ENCODE peak calls at places on chromosomes 3 and 15, in six cellular contexts. One of them, this sample, is unnamed. For H3K4me1, the result is how much of the 10 kb centered on the place peaks cover.

GRCh38 chr3:124993462-124993861 is 58.9 kb upstream of the MUC13 start:
- DNase-seq in pancreas: no peak
- DNase-seq in right lobe of liver: no peak
- DNase-seq in A549: no peak
- DNase-seq in endothelial cell of umbilical vein: no peak
- DNase-seq in heart left ventricle: peak
- DNase-seq in this sample: no peak

GRCh38 chr3:173529062-173529711 is 131.6 kb downstream of the NLGN1 start:
- DNase-seq in pancreas: peak
- DNase-seq in right lobe of liver: no peak
- DNase-seq in A549: no peak
- DNase-seq in endothelial cell of umbilical vein: no peak
- DNase-seq in heart left ventricle: no peak
- DNase-seq in this sample: no peak

GRCh38 chr3:156902916-156903315 is 76.8 kb downstream of the LEKR1 start:
- DNase-seq in pancreas: no peak
- DNase-seq in right lobe of liver: no peak
- DNase-seq in A549: no peak
- DNase-seq in endothelial cell of umbilical vein: no peak
- DNase-seq in heart left ventricle: no peak
- DNase-seq in this sample: no peak

GRCh38 chr3:101216710-101217457 is 103.5 kb downstream of the IMPG2 start:
- DNase-seq in pancreas: no peak
- DNase-seq in right lobe of liver: no peak
- DNase-seq in A549: no peak
- DNase-seq in endothelial cell of umbilical vein: no peak
- DNase-seq in heart left ventricle: peak
- DNase-seq in this sample: no peak

GRCh38 chr15:80662756-80663553 is 32.2 kb upstream of the ABHD17C start:
- DNase-seq in pancreas: no peak
- DNase-seq in right lobe of liver: no peak
- DNase-seq in A549: no peak
- DNase-seq in endothelial cell of umbilical vein: no peak
- DNase-seq in heart left ventricle: no peak
- DNase-seq in this sample: no peak

GRCh38 chr15:81751321-81751720 is 294.5 kb downstream of the MEX3B start:
- DNase-seq in pancreas: no peak
- DNase-seq in right lobe of liver: no peak
- DNase-seq in A549: no peak
- DNase-seq in endothelial cell of umbilical vein: no peak
- DNase-seq in heart left ventricle: no peak
- DNase-seq in this sample: no peak

GRCh38 chr3:179446501-179446900 is 4.8 kb downstream of the GNB4 start:
- DNase-seq in pancreas: no peak
- DNase-seq in right lobe of liver: no peak
- DNase-seq in A549: no peak
- DNase-seq in endothelial cell of umbilical vein: peak
- DNase-seq in heart left ventricle: no peak
- DNase-seq in this sample: peak

GRCh38 chr15:66956672-66957540 is 108.5 kb upstream of the SMAD3 start:
- DNase-seq in pancreas: no peak
- DNase-seq in right lobe of liver: peak
- DNase-seq in A549: no peak
- DNase-seq in endothelial cell of umbilical vein: no peak
- DNase-seq in heart left ventricle: no peak
- DNase-seq in this sample: no peak

GRCh38 chr3:98778852-98779379 is 15.8 kb downstream of the ST3GAL6 start:
- DNase-seq in pancreas: no peak
- DNase-seq in right lobe of liver: no peak
- DNase-seq in A549: no peak
- DNase-seq in endothelial cell of umbilical vein: peak
- DNase-seq in heart left ventricle: no peak
- DNase-seq in this sample: no peak

GRCh38 chr3:175726228-175726627 is 867.1 kb downstream of the NAALADL2 start:
- DNase-seq in pancreas: no peak
- DNase-seq in right lobe of liver: peak
- DNase-seq in A549: no peak
- DNase-seq in endothelial cell of umbilical vein: no peak
- DNase-seq in heart left ventricle: no peak
- DNase-seq in this sample: no peak

GRCh38 chr3:41682996-41683395 is 278.9 kb downstream of the ULK4 start:
- DNase-seq in pancreas: no peak
- DNase-seq in right lobe of liver: no peak
- DNase-seq in A549: no peak
- DNase-seq in endothelial cell of umbilical vein: no peak
- DNase-seq in heart left ventricle: no peak
- DNase-seq in this sample: peak

GRCh38 chr3:15638891-15639262 is 37.3 kb downstream of the BTD start:
- DNase-seq in pancreas: no peak
- DNase-seq in right lobe of liver: no peak
- DNase-seq in A549: no peak
- DNase-seq in endothelial cell of umbilical vein: peak
- DNase-seq in heart left ventricle: no peak
- DNase-seq in this sample: no peak

GRCh38 chr15:101810905-101811304 is 1.1 kb upstream of the OR4F15 start:
- DNase-seq in pancreas: no peak
- DNase-seq in right lobe of liver: no peak
- DNase-seq in A549: no peak
- DNase-seq in endothelial cell of umbilical vein: peak
- DNase-seq in heart left ventricle: no peak
- DNase-seq in this sample: no peak

GRCh38 chr3:30577788-30578187 is 28.6 kb upstream of the TGFBR2 start:
- DNase-seq in pancreas: no peak
- DNase-seq in right lobe of liver: no peak
- DNase-seq in A549: no peak
- DNase-seq in endothelial cell of umbilical vein: no peak
- DNase-seq in heart left ventricle: no peak
- DNase-seq in this sample: no peak

GRCh38 chr15:49152552-49153337 is 2.7 kb downstream of the COPS2 start:
- DNase-seq in pancreas: no peak
- DNase-seq in right lobe of liver: no peak
- DNase-seq in A549: no peak
- DNase-seq in endothelial cell of umbilical vein: no peak
- DNase-seq in heart left ventricle: no peak
- DNase-seq in this sample: no peak

GRCh38 chr3:40845447-40845846 is 320.7 kb downstream of the ZNF621 start:
- DNase-seq in pancreas: no peak
- DNase-seq in right lobe of liver: no peak
- DNase-seq in A549: no peak
- DNase-seq in endothelial cell of umbilical vein: no peak
- DNase-seq in heart left ventricle: no peak
- DNase-seq in this sample: no peak

GRCh38 chr3:62870321-62870720 is 4.9 kb downstream of the CADPS start:
- DNase-seq in pancreas: no peak
- DNase-seq in right lobe of liver: no peak
- DNase-seq in A549: no peak
- DNase-seq in endothelial cell of umbilical vein: no peak
- DNase-seq in heart left ventricle: no peak
- DNase-seq in this sample: no peak

GRCh38 chr15:57288926-57289650 is 87.2 kb upstream of the CGNL1 start:
- DNase-seq in pancreas: no peak
- DNase-seq in right lobe of liver: no peak
- DNase-seq in A549: no peak
- DNase-seq in endothelial cell of umbilical vein: no peak
- DNase-seq in heart left ventricle: no peak
- DNase-seq in this sample: no peak

GRCh38 chr3:30421261-30421660 is 185.1 kb upstream of the TGFBR2 start:
- DNase-seq in pancreas: no peak
- DNase-seq in right lobe of liver: no peak
- DNase-seq in A549: no peak
- DNase-seq in endothelial cell of umbilical vein: no peak
- DNase-seq in heart left ventricle: no peak
- DNase-seq in this sample: no peak

GRCh38 chr15:32657941-32658340 is 16.4 kb downstream of the SCG5 start:
- DNase-seq in pancreas: no peak
- DNase-seq in right lobe of liver: no peak
- DNase-seq in A549: no peak
- DNase-seq in endothelial cell of umbilical vein: no peak
- DNase-seq in heart left ventricle: no peak
- DNase-seq in this sample: no peak

GRCh38 chr15:39574416-39574815 is 6.5 kb upstream of the THBS1 start:
- DNase-seq in pancreas: no peak
- DNase-seq in right lobe of liver: no peak
- DNase-seq in A549: no peak
- DNase-seq in endothelial cell of umbilical vein: no peak
- DNase-seq in heart left ventricle: no peak
- DNase-seq in this sample: no peak

GRCh38 chr15:65197337-65197645 is 12.1 kb upstream of the CLPX start:
- DNase-seq in pancreas: no peak
- DNase-seq in right lobe of liver: no peak
- DNase-seq in A549: no peak
- DNase-seq in endothelial cell of umbilical vein: no peak
- DNase-seq in heart left ventricle: no peak
- DNase-seq in this sample: no peak

GRCh38 chr3:3038201-3038991 is 71.8 kb downstream of the IL5RA start:
- DNase-seq in pancreas: no peak
- DNase-seq in right lobe of liver: no peak
- DNase-seq in A549: no peak
- DNase-seq in endothelial cell of umbilical vein: no peak
- DNase-seq in heart left ventricle: peak
- DNase-seq in this sample: no peak

GRCh38 chr15:55873024-55873745 is 120.2 kb downstream of the NEDD4 start:
- DNase-seq in pancreas: no peak
- DNase-seq in right lobe of liver: no peak
- DNase-seq in A549: no peak
- DNase-seq in endothelial cell of umbilical vein: peak
- DNase-seq in heart left ventricle: no peak
- DNase-seq in this sample: no peak

GRCh38 chr3:3074551-3075257 is 35.5 kb downstream of the IL5RA start:
- DNase-seq in pancreas: no peak
- DNase-seq in right lobe of liver: no peak
- DNase-seq in A549: no peak
- DNase-seq in endothelial cell of umbilical vein: no peak
- DNase-seq in heart left ventricle: no peak
- DNase-seq in this sample: no peak

GRCh38 chr3:43995078-43995928 is 246.4 kb upstream of the TOPAZ1 start:
- DNase-seq in pancreas: no peak
- DNase-seq in right lobe of liver: no peak
- DNase-seq in A549: no peak
- DNase-seq in endothelial cell of umbilical vein: no peak
- DNase-seq in heart left ventricle: no peak
- DNase-seq in this sample: no peak

GRCh38 chr3:128801779-128802369 is 75.9 kb downstream of the RAB7A start:
- DNase-seq in pancreas: no peak
- DNase-seq in right lobe of liver: no peak
- DNase-seq in A549: no peak
- DNase-seq in endothelial cell of umbilical vein: no peak
- DNase-seq in heart left ventricle: peak
- DNase-seq in this sample: no peak

GRCh38 chr15:29448320-29448719 is 178.7 kb upstream of the NSMCE3 start:
- DNase-seq in pancreas: no peak
- DNase-seq in right lobe of liver: peak
- DNase-seq in A549: no peak
- DNase-seq in endothelial cell of umbilical vein: no peak
- DNase-seq in heart left ventricle: no peak
- DNase-seq in this sample: no peak

GRCh38 chr3:184932777-184933176 is 120.8 kb downstream of the VPS8 start:
- DNase-seq in pancreas: no peak
- DNase-seq in right lobe of liver: no peak
- DNase-seq in A549: no peak
- DNase-seq in endothelial cell of umbilical vein: no peak
- DNase-seq in heart left ventricle: no peak
- DNase-seq in this sample: no peak
- H3K4me1 ChIP-seq in pancreas: under half
- H3K4me1 ChIP-seq in right lobe of liver: under half
- H3K4me1 ChIP-seq in A549: under half
- H3K4me1 ChIP-seq in endothelial cell of umbilical vein: under half
- H3K4me1 ChIP-seq in heart left ventricle: under half
- H3K4me1 ChIP-seq in this sample: under half

GRCh38 chr15:63354771-63355650 is 26.6 kb downstream of the CA12 start:
- DNase-seq in pancreas: no peak
- DNase-seq in right lobe of liver: no peak
- DNase-seq in A549: no peak
- DNase-seq in endothelial cell of umbilical vein: no peak
- DNase-seq in heart left ventricle: no peak
- DNase-seq in this sample: no peak
- H3K4me1 ChIP-seq in pancreas: under half
- H3K4me1 ChIP-seq in right lobe of liver: under half
- H3K4me1 ChIP-seq in A549: half or more
- H3K4me1 ChIP-seq in endothelial cell of umbilical vein: under half
- H3K4me1 ChIP-seq in heart left ventricle: under half
- H3K4me1 ChIP-seq in this sample: under half

GRCh38 chr3:122389892-122390291 is 5.9 kb downstream of the FAM162A start:
- DNase-seq in pancreas: no peak
- DNase-seq in right lobe of liver: no peak
- DNase-seq in A549: no peak
- DNase-seq in endothelial cell of umbilical vein: no peak
- DNase-seq in heart left ventricle: no peak
- DNase-seq in this sample: no peak

GRCh38 chr3:122390665-122391064 is 6.7 kb downstream of the FAM162A start:
- DNase-seq in pancreas: no peak
- DNase-seq in right lobe of liver: no peak
- DNase-seq in A549: no peak
- DNase-seq in endothelial cell of umbilical vein: no peak
- DNase-seq in heart left ventricle: no peak
- DNase-seq in this sample: no peak

GRCh38 chr3:122391674-122392446 is 7.9 kb downstream of the FAM162A start:
- DNase-seq in pancreas: no peak
- DNase-seq in right lobe of liver: no peak
- DNase-seq in A549: no peak
- DNase-seq in endothelial cell of umbilical vein: no peak
- DNase-seq in heart left ventricle: no peak
- DNase-seq in this sample: no peak

GRCh38 chr3:122387709-122388108 is 3.7 kb downstream of the FAM162A start:
- DNase-seq in pancreas: no peak
- DNase-seq in right lobe of liver: no peak
- DNase-seq in A549: no peak
- DNase-seq in endothelial cell of umbilical vein: no peak
- DNase-seq in heart left ventricle: no peak
- DNase-seq in this sample: no peak

DNA sequence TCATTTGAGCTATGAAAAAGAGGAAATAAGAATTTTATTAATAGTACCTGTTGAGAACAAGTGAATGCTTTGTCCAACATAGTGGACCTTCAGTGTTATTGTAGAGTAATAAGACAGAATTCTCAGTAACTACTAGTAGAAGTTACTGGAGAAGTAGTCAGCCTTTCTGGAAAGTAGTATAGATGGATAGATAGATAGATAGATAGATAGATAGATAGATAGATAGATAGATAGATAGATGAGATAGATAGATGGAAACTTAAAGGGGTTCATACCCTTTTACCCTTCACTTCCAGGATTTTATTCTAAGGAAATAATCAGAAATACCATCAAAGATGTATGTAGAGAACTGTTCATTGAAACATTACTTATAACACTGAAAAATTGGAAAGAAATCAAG is 5.2 kb downstream of the FAM162A start:
- DNase-seq in pancreas: no peak
- DNase-seq in right lobe of liver: no peak
- DNase-seq in A549: no peak
- DNase-seq in endothelial cell of umbilical vein: no peak
- DNase-seq in heart left ventricle: no peak
- DNase-seq in this sample: no peak
- H3K4me1 ChIP-seq in pancreas: under half
- H3K4me1 ChIP-seq in right lobe of liver: under half
- H3K4me1 ChIP-seq in A549: under half
- H3K4me1 ChIP-seq in endothelial cell of umbilical vein: under half
- H3K4me1 ChIP-seq in heart left ventricle: under half
- H3K4me1 ChIP-seq in this sample: under half

GRCh38 chr3:177813322-177813721 is 616.0 kb upstream of the TBL1XR1 start:
- DNase-seq in pancreas: peak
- DNase-seq in right lobe of liver: no peak
- DNase-seq in A549: no peak
- DNase-seq in endothelial cell of umbilical vein: peak
- DNase-seq in heart left ventricle: peak
- DNase-seq in this sample: peak
- H3K4me1 ChIP-seq in pancreas: under half
- H3K4me1 ChIP-seq in right lobe of liver: under half
- H3K4me1 ChIP-seq in A549: half or more
- H3K4me1 ChIP-seq in endothelial cell of umbilical vein: under half
- H3K4me1 ChIP-seq in heart left ventricle: under half
- H3K4me1 ChIP-seq in this sample: under half

This sample was measured in SJCRH30.